ENCODE peak calls at places on chromosomes 5 and 9, in five cellular contexts. One of them, this sample, is unnamed. For H3K36me3, the result is how much of the 10 kb centered on the place peaks cover.

GRCh38 chr9:76373173-76373771 is 21.0 kb downstream of the RFK start:
- DNase-seq in H1: no peak
- DNase-seq in psoas muscle: peak
- DNase-seq in stomach: peak
- DNase-seq in mucosa of descending colon: peak
- DNase-seq in this sample: no peak

GRCh38 chr9:82466616-82467251 is 478.2 kb downstream of the SPATA31D1 start:
- DNase-seq in mucosa of descending colon: no peak
- DNase-seq in psoas muscle: peak
- DNase-seq in stomach: no peak
- DNase-seq in H1: peak
- DNase-seq in this sample: no peak

GRCh38 chr5:16807475-16807874 is 128.6 kb downstream of the MYO10 start:
- DNase-seq in H1: no peak
- DNase-seq in stomach: no peak
- DNase-seq in psoas muscle: no peak
- DNase-seq in mucosa of descending colon: no peak
- DNase-seq in this sample: no peak

GRCh38 chr9:14238044-14238443 is 75.9 kb downstream of the NFIB start:
- DNase-seq in H1: no peak
- DNase-seq in stomach: no peak
- DNase-seq in psoas muscle: no peak
- DNase-seq in mucosa of descending colon: no peak
- DNase-seq in this sample: no peak

GRCh38 chr5:57033103-57033502 is 81.2 kb upstream of the MIER3 start:
- DNase-seq in psoas muscle: no peak
- DNase-seq in mucosa of descending colon: peak
- DNase-seq in stomach: peak
- DNase-seq in H1: no peak
- DNase-seq in this sample: no peak

GRCh38 chr9:13139641-13140171 is 139.8 kb downstream of the MPDZ start:
- DNase-seq in mucosa of descending colon: no peak
- DNase-seq in H1: no peak
- DNase-seq in stomach: no peak
- DNase-seq in psoas muscle: no peak
- DNase-seq in this sample: no peak

GRCh38 chr9:28999057-28999456 is 1425.8 kb upstream of the C9orf72 start:
- DNase-seq in mucosa of descending colon: no peak
- DNase-seq in psoas muscle: no peak
- DNase-seq in stomach: no peak
- DNase-seq in H1: no peak
- DNase-seq in this sample: no peak

GRCh38 chr9:5714501-5715401 is 85.8 kb downstream of the RIC1 start:
- DNase-seq in mucosa of descending colon: no peak
- DNase-seq in H1: no peak
- DNase-seq in stomach: no peak
- DNase-seq in psoas muscle: no peak
- DNase-seq in this sample: no peak

GRCh38 chr5:37619353-37619752 is 220.5 kb downstream of the GDNF start:
- DNase-seq in psoas muscle: no peak
- DNase-seq in H1: no peak
- DNase-seq in mucosa of descending colon: no peak
- DNase-seq in stomach: no peak
- DNase-seq in this sample: no peak

GRCh38 chr5:107389130-107389553 is 281.6 kb downstream of the EFNA5 start:
- DNase-seq in stomach: peak
- DNase-seq in H1: no peak
- DNase-seq in psoas muscle: no peak
- DNase-seq in mucosa of descending colon: no peak
- DNase-seq in this sample: no peak

GRCh38 chr9:113876806-113877236 is 712 bp downstream of the ZNF618 start:
- DNase-seq in H1: no peak
- DNase-seq in psoas muscle: no peak
- DNase-seq in mucosa of descending colon: no peak
- DNase-seq in stomach: no peak
- DNase-seq in this sample: no peak

GRCh38 chr5:142287973-142288313 is 36.9 kb downstream of the SPRY4 start:
- DNase-seq in H1: no peak
- DNase-seq in psoas muscle: no peak
- DNase-seq in mucosa of descending colon: no peak
- DNase-seq in stomach: no peak
- DNase-seq in this sample: no peak

GRCh38 chr9:133955821-133956411 is 36.2 kb downstream of the VAV2 start:
- DNase-seq in mucosa of descending colon: peak
- DNase-seq in H1: peak
- DNase-seq in stomach: no peak
- DNase-seq in psoas muscle: peak
- DNase-seq in this sample: no peak

GRCh38 chr5:163503106-163504090 is 2.0 kb upstream of the MAT2B start:
- DNase-seq in H1: peak
- DNase-seq in psoas muscle: peak
- DNase-seq in mucosa of descending colon: peak
- DNase-seq in stomach: peak
- DNase-seq in this sample: peak

GRCh38 chr9:126589349-126589748 is 24.4 kb upstream of the LMX1B start:
- DNase-seq in psoas muscle: no peak
- DNase-seq in H1: no peak
- DNase-seq in stomach: no peak
- DNase-seq in mucosa of descending colon: no peak
- DNase-seq in this sample: no peak

GRCh38 chr5:10607666-10608442 is 44.0 kb downstream of the ANKRD33B start:
- DNase-seq in mucosa of descending colon: no peak
- DNase-seq in psoas muscle: peak
- DNase-seq in stomach: no peak
- DNase-seq in H1: no peak
- DNase-seq in this sample: no peak

GRCh38 chr9:708182-708555 is 133.3 kb upstream of the DMRT1 start:
- DNase-seq in H1: no peak
- DNase-seq in stomach: no peak
- DNase-seq in psoas muscle: no peak
- DNase-seq in mucosa of descending colon: no peak
- DNase-seq in this sample: no peak

GRCh38 chr9:37619806-37620205 is 27.4 kb upstream of the TOMM5 start:
- DNase-seq in H1: no peak
- DNase-seq in stomach: no peak
- DNase-seq in psoas muscle: no peak
- DNase-seq in mucosa of descending colon: no peak
- DNase-seq in this sample: no peak

GRCh38 chr5:110703481-110703880 is 23.0 kb downstream of the TMEM232 start:
- DNase-seq in psoas muscle: no peak
- DNase-seq in stomach: no peak
- DNase-seq in mucosa of descending colon: no peak
- DNase-seq in H1: no peak
- DNase-seq in this sample: no peak

GRCh38 chr9:114551750-114552685 is 35.6 kb upstream of the ATP6V1G1 start:
- DNase-seq in stomach: no peak
- DNase-seq in psoas muscle: peak
- DNase-seq in H1: no peak
- DNase-seq in mucosa of descending colon: no peak
- DNase-seq in this sample: peak

GRCh38 chr5:135930029-135930948 is 24.5 kb downstream of the LECT2 start:
- DNase-seq in H1: peak
- DNase-seq in mucosa of descending colon: no peak
- DNase-seq in stomach: no peak
- DNase-seq in psoas muscle: no peak
- DNase-seq in this sample: no peak

GRCh38 chr5:1054799-1055775 is 46.5 kb downstream of the NKD2 start:
- DNase-seq in mucosa of descending colon: peak
- DNase-seq in H1: no peak
- DNase-seq in stomach: no peak
- DNase-seq in psoas muscle: peak
- DNase-seq in this sample: no peak

GRCh38 chr9:14140121-14140520 is 173.8 kb downstream of the NFIB start:
- DNase-seq in H1: no peak
- DNase-seq in psoas muscle: no peak
- DNase-seq in mucosa of descending colon: no peak
- DNase-seq in stomach: no peak
- DNase-seq in this sample: no peak

GRCh38 chr9:127772603-127773002 is 5.9 kb downstream of the SH2D3C start:
- DNase-seq in stomach: no peak
- DNase-seq in psoas muscle: no peak
- DNase-seq in mucosa of descending colon: no peak
- DNase-seq in H1: no peak
- DNase-seq in this sample: no peak

GRCh38 chr5:131265318-131265803 is 1.5 kb downstream of the CDC42SE2 start:
- DNase-seq in mucosa of descending colon: no peak
- DNase-seq in H1: no peak
- DNase-seq in psoas muscle: no peak
- DNase-seq in stomach: no peak
- DNase-seq in this sample: no peak

GRCh38 chr9:21801683-21802417 is 586 bp upstream of the MTAP start:
- DNase-seq in mucosa of descending colon: peak
- DNase-seq in stomach: peak
- DNase-seq in psoas muscle: peak
- DNase-seq in H1: peak
- DNase-seq in this sample: peak

GRCh38 chr5:85140471-85140870 is 755.8 kb upstream of the EDIL3 start:
- DNase-seq in mucosa of descending colon: no peak
- DNase-seq in H1: no peak
- DNase-seq in stomach: no peak
- DNase-seq in psoas muscle: no peak
- DNase-seq in this sample: no peak

GRCh38 chr9:105355810-105356209 is 92.0 kb upstream of the FSD1L start:
- DNase-seq in psoas muscle: no peak
- DNase-seq in H1: no peak
- DNase-seq in mucosa of descending colon: no peak
- DNase-seq in stomach: no peak
- DNase-seq in this sample: no peak

GRCh38 chr5:136249678-136250266 is 56.8 kb upstream of the SMIM32 start:
- DNase-seq in stomach: peak
- DNase-seq in mucosa of descending colon: no peak
- DNase-seq in psoas muscle: peak
- DNase-seq in H1: peak
- DNase-seq in this sample: peak

GRCh38 chr5:93607367-93608258 is 24.6 kb downstream of the NR2F1 start:
- DNase-seq in mucosa of descending colon: no peak
- DNase-seq in stomach: no peak
- DNase-seq in psoas muscle: no peak
- DNase-seq in H1: peak
- DNase-seq in this sample: no peak

GRCh38 chr9:98017306-98017705 is 34.2 kb downstream of the ANP32B start:
- DNase-seq in H1: no peak
- DNase-seq in mucosa of descending colon: no peak
- DNase-seq in psoas muscle: no peak
- DNase-seq in stomach: no peak
- DNase-seq in this sample: no peak
- H3K36me3 ChIP-seq in H1: under half
- H3K36me3 ChIP-seq in mucosa of descending colon: under half
- H3K36me3 ChIP-seq in psoas muscle: half or more
- H3K36me3 ChIP-seq in stomach: half or more
- H3K36me3 ChIP-seq in this sample: under half

GRCh38 chr5:158390556-158390955 is 531.6 kb upstream of the CLINT1 start:
- DNase-seq in H1: no peak
- DNase-seq in psoas muscle: no peak
- DNase-seq in mucosa of descending colon: no peak
- DNase-seq in stomach: no peak
- DNase-seq in this sample: no peak
- H3K36me3 ChIP-seq in H1: under half
- H3K36me3 ChIP-seq in psoas muscle: under half
- H3K36me3 ChIP-seq in mucosa of descending colon: under half
- H3K36me3 ChIP-seq in stomach: under half
- H3K36me3 ChIP-seq in this sample: under half

DNA sequence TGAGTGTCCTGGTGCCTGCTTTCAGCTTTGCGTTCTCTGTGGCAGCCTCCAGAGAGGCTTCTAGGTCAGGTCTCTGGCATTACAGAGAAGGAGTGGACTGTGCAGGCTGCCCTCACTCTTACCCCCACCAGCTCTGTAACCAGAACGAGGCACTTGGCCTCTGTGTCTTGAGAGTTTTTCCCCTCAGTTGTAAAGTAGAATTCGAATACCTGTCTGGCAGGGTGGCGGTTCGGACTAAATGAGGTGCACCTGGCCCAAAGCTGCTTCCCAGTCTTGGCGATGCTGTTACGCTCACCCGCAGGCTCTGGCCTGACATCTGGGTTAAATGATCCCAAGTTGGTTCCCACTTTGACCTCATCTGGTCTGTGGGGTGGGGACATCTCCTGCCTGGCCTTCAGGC is 40.1 kb downstream of the FAM78A start:
- DNase-seq in mucosa of descending colon: no peak
- DNase-seq in H1: no peak
- DNase-seq in psoas muscle: no peak
- DNase-seq in stomach: no peak
- DNase-seq in this sample: no peak
- H3K36me3 ChIP-seq in mucosa of descending colon: under half
- H3K36me3 ChIP-seq in H1: under half
- H3K36me3 ChIP-seq in psoas muscle: under half
- H3K36me3 ChIP-seq in stomach: under half
- H3K36me3 ChIP-seq in this sample: under half

GRCh38 chr5:75380099-75380498 is 43.1 kb downstream of the HMGCR start:
- DNase-seq in stomach: no peak
- DNase-seq in H1: no peak
- DNase-seq in psoas muscle: no peak
- DNase-seq in mucosa of descending colon: no peak
- DNase-seq in this sample: no peak
- H3K36me3 ChIP-seq in stomach: half or more
- H3K36me3 ChIP-seq in H1: under half
- H3K36me3 ChIP-seq in psoas muscle: half or more
- H3K36me3 ChIP-seq in mucosa of descending colon: under half
- H3K36me3 ChIP-seq in this sample: under half